ENCODE peak calls at places on chromosomes 7 and 10, in ten cellular contexts. X is GM23248, N is endothelial cell of umbilical vein, S is astrocyte, I is K562, K is fibroblast of lung, T is GM12878, L is neuronal stem cell, Q is mesendoderm, P is endodermal cell. E is an unnamed sample.

GRCh38 chr7:142585425-142585824 is 163.8 kb upstream of the PRSS1 start:
- DNase-seq in X (no peak), N (no peak), S (no peak), I (no peak), K (no peak), T (no peak), L (no peak), Q (peak), P (peak), E (no peak)

GRCh38 chr10:50936335-50936734 is 50.9 kb upstream of the A1CF start:
- DNase-seq in X (peak), N (no peak), S (no peak), I (no peak), K (no peak), T (no peak), L (no peak), Q (no peak), P (no peak), E (no peak)

GRCh38 chr7:6056616-6057015 is 25.4 kb downstream of the ANKRD61 start:
- DNase-seq in X (no peak), N (no peak), S (no peak), I (peak), K (no peak), T (no peak), L (no peak), Q (no peak), P (no peak), E (no peak)

GRCh38 chr7:22356010-22356854 is 722 bp downstream of the RAPGEF5 start:
- DNase-seq in X (peak), N (peak), S (no peak), I (no peak), K (no peak), T (no peak), L (no peak), Q (no peak), P (peak), E (no peak)

GRCh38 chr10:13608246-13608853 is 21.6 kb downstream of the PRPF18 start:
- DNase-seq in X (no peak), N (peak), S (peak), I (no peak), K (no peak), T (no peak), L (no peak), Q (no peak), P (peak), E (no peak)

GRCh38 chr10:87918254-87918859 is 54.9 kb downstream of the PTEN start:
- DNase-seq in X (no peak), N (peak), S (no peak), I (no peak), K (no peak), T (no peak), L (no peak), Q (no peak), P (no peak), E (no peak)

GRCh38 chr7:26547156-26547555 is 255.5 kb downstream of the SNX10 start:
- DNase-seq in X (no peak), N (no peak), S (no peak), I (no peak), K (no peak), T (no peak), L (no peak), Q (no peak), P (no peak), E (no peak)

GRCh38 chr10:63522129-63522687 is 1.0 kb downstream of the REEP3 start:
- DNase-seq in X (peak), N (peak), S (peak), I (no peak), K (peak), T (no peak), L (no peak), Q (no peak), P (no peak), E (no peak)

GRCh38 chr7:111708072-111708471 is 145.8 kb upstream of the IMMP2L start:
- DNase-seq in X (peak), N (no peak), S (no peak), I (no peak), K (no peak), T (no peak), L (no peak), Q (peak), P (no peak), E (no peak)

GRCh38 chr10:52952391-52953079 is 180.0 kb upstream of the MBL2 start:
- DNase-seq in X (no peak), N (no peak), S (no peak), I (no peak), K (peak), T (no peak), L (no peak), Q (no peak), P (no peak), E (no peak)

GRCh38 chr7:101959342-101959741 is 141.9 kb downstream of the CUX1 start:
- DNase-seq in X (no peak), N (no peak), S (no peak), I (no peak), K (no peak), T (no peak), L (no peak), Q (no peak), P (no peak), E (no peak)

GRCh38 chr7:4282434-4283223 is 399.5 kb upstream of the FOXK1 start:
- DNase-seq in X (peak), N (no peak), S (peak), I (no peak), K (no peak), T (no peak), L (no peak), Q (peak), P (peak), E (no peak)

GRCh38 chr10:100347568-100348195 is 649 bp downstream of the SCD start:
- DNase-seq in X (peak), N (no peak), S (no peak), I (peak), K (peak), T (no peak), L (no peak), Q (no peak), P (no peak), E (no peak)

GRCh38 chr10:72904806-72905205 is 11.3 kb downstream of the OIT3 start:
- DNase-seq in X (no peak), N (no peak), S (no peak), I (no peak), K (no peak), T (peak), L (no peak), Q (no peak), P (no peak), E (no peak)

GRCh38 chr10:590721-591120 is 98.7 kb downstream of the DIP2C start:
- DNase-seq in X (no peak), N (no peak), S (no peak), I (no peak), K (no peak), T (no peak), L (no peak), Q (no peak), P (no peak), E (no peak)

GRCh38 chr10:119377905-119378736 is 164.4 kb downstream of the RGS10 start:
- DNase-seq in X (peak), N (no peak), S (peak), I (no peak), K (no peak), T (no peak), L (no peak), Q (no peak), P (no peak), E (no peak)

GRCh38 chr7:26898917-26899316 is 34.5 kb upstream of the SKAP2 start:
- DNase-seq in X (peak), N (no peak), S (no peak), I (no peak), K (peak), T (no peak), L (no peak), Q (no peak), P (no peak), E (no peak)

GRCh38 chr10:123573236-123574147 is 92.7 kb upstream of the GPR26 start:
- DNase-seq in X (peak), N (peak), S (no peak), I (peak), K (no peak), T (no peak), L (peak), Q (peak), P (peak), E (no peak)

GRCh38 chr7:43869898-43870240 is 552 bp upstream of the MRPS24 start:
- DNase-seq in X (peak), N (no peak), S (peak), I (peak), K (peak), T (no peak), L (no peak), Q (peak), P (no peak), E (no peak)

GRCh38 chr10:15112657-15113056 is 15.5 kb downstream of the RPP38 start:
- DNase-seq in X (no peak), N (no peak), S (no peak), I (no peak), K (no peak), T (no peak), L (no peak), Q (peak), P (peak), E (no peak)

GRCh38 chr7:2446676-2447075 is 29.5 kb downstream of the GRIFIN start:
- DNase-seq in X (no peak), N (no peak), S (no peak), I (no peak), K (no peak), T (no peak), L (no peak), Q (no peak), P (no peak), E (no peak)

GRCh38 chr7:21544303-21544656 is 1.4 kb downstream of the DNAH11 start:
- DNase-seq in X (no peak), N (no peak), S (no peak), I (no peak), K (no peak), T (no peak), L (no peak), Q (no peak), P (no peak), E (no peak)

GRCh38 chr7:56256108-56256507 is 139.9 kb upstream of the NUPR2 start:
- DNase-seq in X (no peak), N (no peak), S (no peak), I (no peak), K (no peak), T (no peak), L (no peak), Q (no peak), P (no peak), E (no peak)

GRCh38 chr7:2523941-2524807 is 4.6 kb downstream of the LFNG start:
- DNase-seq in X (peak), N (peak), S (peak), I (peak), K (no peak), T (no peak), L (peak), Q (peak), P (peak), E (no peak)

GRCh38 chr10:44397476-44398225 is 12.8 kb upstream of the CXCL12 start:
- DNase-seq in X (peak), N (no peak), S (no peak), I (no peak), K (no peak), T (no peak), L (no peak), Q (no peak), P (peak), E (no peak)

GRCh38 chr10:44963772-44964633 is 4.4 kb downstream of the RASSF4 start:
- DNase-seq in X (no peak), N (no peak), S (no peak), I (no peak), K (peak), T (no peak), L (peak), Q (no peak), P (no peak), E (no peak)

GRCh38 chr10:49741108-49741995 is 20.8 kb downstream of the OGDHL start:
- DNase-seq in X (peak), N (no peak), S (no peak), I (no peak), K (peak), T (no peak), L (no peak), Q (peak), P (peak), E (no peak)

GRCh38 chr10:13950543-13950939 is 363.8 kb downstream of the PRPF18 start:
- DNase-seq in X (no peak), N (no peak), S (no peak), I (no peak), K (no peak), T (no peak), L (no peak), Q (no peak), P (no peak), E (no peak)

GRCh38 chr7:94436018-94436604 is 41.4 kb downstream of the COL1A2 start:
- DNase-seq in X (peak), N (peak), S (no peak), I (peak), K (peak), T (peak), L (peak), Q (peak), P (peak), E (peak)

GRCh38 chr10:73648975-73649829 is 6.6 kb downstream of the SYNPO2L start:
- DNase-seq in X (peak), N (no peak), S (peak), I (peak), K (no peak), T (no peak), L (no peak), Q (peak), P (peak), E (no peak)

GRCh38 chr10:18460061-18460460 is 191.3 kb downstream of the NSUN6 start:
- DNase-seq in X (no peak), N (no peak), S (no peak), I (no peak), K (no peak), T (no peak), L (no peak), Q (no peak), P (no peak), E (no peak)

GRCh38 chr7:87600130-87601124 is at the start of gene ABCB1:
- DNase-seq in X (peak), N (peak), S (peak), I (peak), K (peak), T (no peak), L (peak), Q (peak), P (peak), E (no peak)

GRCh38 chr7:85186083-85186520 is 754 bp downstream of the SEMA3D start:
- DNase-seq in X (peak), N (peak), S (peak), I (no peak), K (peak), T (no peak), L (peak), Q (peak), P (peak), E (no peak)

DNA sequence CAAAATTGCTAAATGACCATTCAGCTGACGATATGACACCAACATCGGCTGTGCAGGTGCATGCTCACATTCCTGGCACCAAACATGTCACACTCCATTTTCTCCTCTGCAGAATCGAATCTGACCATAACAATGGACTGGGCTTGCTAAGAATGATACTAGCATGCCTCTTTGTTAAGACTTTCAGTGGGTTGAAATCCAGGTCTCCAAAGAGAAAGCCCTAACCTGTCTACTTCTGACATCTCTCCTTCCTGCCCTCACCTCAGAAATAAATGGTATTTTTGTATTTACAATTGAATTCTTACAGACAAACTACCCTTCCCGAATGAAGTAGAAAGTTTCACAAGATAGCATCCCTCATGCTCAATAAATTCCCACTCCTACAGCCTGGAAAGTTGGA is 373.9 kb downstream of the KCNMA1 start:
- DNase-seq in X (no peak), N (no peak), S (no peak), I (no peak), K (no peak), T (no peak), L (no peak), Q (no peak), P (no peak), E (no peak)
- H3K9ac ChIP-seq in X (no peak), N (no peak), S (no peak), I (no peak), K (no peak), T (no peak), L (no peak), Q (no peak), P (no peak), E (no peak)

GRCh38 chr10:132455441-132455971 is 58.5 kb downstream of the PWWP2B start:
- DNase-seq in X (no peak), N (no peak), S (no peak), I (no peak), K (no peak), T (no peak), L (no peak), Q (no peak), P (no peak), E (no peak)
- H3K9ac ChIP-seq in X (no peak), N (no peak), S (no peak), I (no peak), K (no peak), T (no peak), L (no peak), Q (no peak), P (no peak), E (no peak)

GRCh38 chr10:24926549-24926948 is 25.9 kb downstream of the PRTFDC1 start:
- DNase-seq in X (no peak), N (no peak), S (no peak), I (no peak), K (no peak), T (no peak), L (no peak), Q (no peak), P (no peak), E (no peak)
- H3K9ac ChIP-seq in X (no peak), N (no peak), S (no peak), I (no peak), K (no peak), T (no peak), L (no peak), Q (no peak), P (no peak), E (no peak)

GRCh38 chr7:133050200-133050995 is 31.5 kb downstream of the CHCHD3 start:
- DNase-seq in X (no peak), N (no peak), S (no peak), I (no peak), K (no peak), T (no peak), L (no peak), Q (no peak), P (no peak), E (no peak)
- H3K9ac ChIP-seq in X (no peak), N (no peak), S (no peak), I (no peak), K (no peak), T (no peak), L (no peak), Q (no peak), P (no peak), E (no peak)

DNA sequence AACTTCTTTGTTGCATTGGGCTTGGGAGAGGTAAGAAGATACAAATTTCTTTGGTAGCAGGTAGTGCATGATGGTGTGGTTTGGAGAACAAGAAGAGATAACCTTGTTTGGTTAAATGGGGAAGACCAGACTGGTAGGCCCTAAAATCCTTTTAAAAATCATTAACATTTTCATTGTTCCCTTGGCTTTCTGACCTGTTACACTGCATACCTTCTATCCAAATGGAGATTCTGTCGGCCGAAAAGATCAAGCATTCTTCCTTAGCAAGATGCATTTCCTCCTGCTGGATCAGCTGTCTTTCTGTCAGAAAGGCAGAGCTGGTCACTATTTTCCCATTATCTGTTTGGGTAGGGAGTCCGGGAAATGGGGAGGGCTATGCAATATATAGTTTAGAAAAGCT is 33.7 kb downstream of the AGK start:
- DNase-seq in X (no peak), N (no peak), S (no peak), I (no peak), K (no peak), T (no peak), L (no peak), Q (peak), P (peak), E (no peak)
- H3K9ac ChIP-seq in X (peak), N (no peak), S (peak), I (no peak), K (no peak), T (no peak), L (no peak), Q (no peak), P (no peak), E (no peak)

DNA sequence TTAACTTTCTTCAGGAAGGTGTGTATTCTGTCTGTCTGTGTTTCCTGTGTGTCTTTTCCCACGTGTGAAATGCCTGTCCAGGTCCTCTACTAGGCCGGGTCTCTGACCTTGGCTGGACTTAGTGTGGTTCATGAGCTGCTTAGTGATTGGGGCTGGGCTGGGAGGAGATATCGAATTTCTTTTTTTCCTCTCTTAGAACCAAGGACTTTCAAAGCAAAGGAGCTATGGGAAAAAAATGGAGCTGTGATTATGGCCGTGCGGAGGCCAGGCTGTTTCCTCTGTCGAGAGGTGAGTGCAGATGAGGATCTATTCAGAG is 13.8 kb downstream of the PRXL2A start:
- DNase-seq in X (no peak), N (no peak), S (no peak), I (no peak), K (no peak), T (no peak), L (no peak), Q (no peak), P (no peak), E (no peak)
- H3K9ac ChIP-seq in X (no peak), N (no peak), S (no peak), I (no peak), K (no peak), T (no peak), L (no peak), Q (no peak), P (no peak), E (no peak)

GRCh38 chr7:47513741-47514241 is 68.1 kb downstream of the TNS3 start:
- DNase-seq in X (peak), N (no peak), S (peak), I (no peak), K (peak), T (no peak), L (no peak), Q (no peak), P (no peak), E (no peak)
- H3K9ac ChIP-seq in X (peak), N (no peak), S (peak), I (no peak), K (no peak), T (no peak), L (no peak), Q (no peak), P (no peak), E (no peak)

DNA sequence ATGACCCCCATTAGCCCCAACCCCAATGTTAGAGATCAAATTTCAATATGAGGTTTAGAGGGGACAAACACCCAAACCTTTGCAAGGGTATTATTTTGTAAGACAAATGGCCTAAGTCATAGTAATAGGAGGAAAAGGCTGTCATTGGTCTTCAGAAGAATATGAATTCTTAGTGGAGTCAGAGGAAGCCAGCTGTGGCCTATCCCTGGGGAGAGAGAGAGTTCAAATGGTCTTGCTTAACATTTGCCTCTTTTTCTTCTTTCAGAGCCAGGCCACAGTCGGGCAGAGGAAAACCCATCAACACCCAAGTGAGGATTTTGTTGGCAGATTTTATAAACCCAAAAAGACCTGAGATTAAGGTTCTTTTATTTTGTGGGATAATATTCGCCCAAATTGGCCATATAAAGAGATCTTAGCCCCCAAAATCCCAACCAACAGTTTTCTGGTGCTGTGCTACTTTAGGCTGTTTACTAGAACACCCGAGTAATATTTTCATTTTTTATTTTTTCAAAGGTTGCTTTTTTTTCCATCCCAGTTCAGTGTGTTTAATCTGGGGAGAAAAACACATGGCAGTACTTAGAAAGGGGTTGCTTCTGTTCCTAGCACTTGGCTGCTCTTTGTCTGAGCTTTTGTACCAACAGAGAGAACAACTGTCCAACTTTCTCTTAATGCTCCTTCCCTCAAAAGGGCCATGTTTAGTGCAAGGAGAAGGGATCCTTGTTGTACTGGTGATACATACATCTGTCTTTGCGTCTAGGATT is 26.8 kb upstream of the ARMC3 start:
- DNase-seq in X (no peak), N (no peak), S (no peak), I (no peak), K (no peak), T (no peak), L (no peak), Q (no peak), P (no peak), E (no peak)
- H3K9ac ChIP-seq in X (no peak), N (no peak), S (no peak), I (no peak), K (no peak), T (no peak), L (no peak), Q (no peak), P (no peak), E (no peak)

DNA sequence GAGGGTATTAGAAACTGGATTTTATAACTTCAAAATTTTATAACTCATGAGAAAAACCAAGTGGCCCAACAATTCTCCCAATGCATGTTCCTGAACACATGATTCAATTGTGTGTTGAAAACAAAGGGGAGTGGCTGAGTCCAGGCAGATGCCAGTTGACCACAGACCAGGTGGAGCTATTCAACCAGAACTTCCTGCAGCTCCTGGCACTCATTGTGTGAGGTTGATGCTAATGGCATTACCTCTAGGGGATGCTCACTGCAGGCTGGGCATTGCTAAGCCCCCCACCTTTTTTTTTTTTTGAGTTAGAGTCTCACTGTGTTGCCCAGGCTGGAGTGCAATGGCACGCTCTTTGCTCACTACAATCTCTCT is 20.3 kb downstream of the MYOF start:
- DNase-seq in X (peak), N (peak), S (peak), I (no peak), K (no peak), T (no peak), L (no peak), Q (no peak), P (no peak), E (no peak)
- H3K9ac ChIP-seq in X (peak), N (peak), S (peak), I (no peak), K (no peak), T (no peak), L (no peak), Q (no peak), P (no peak), E (no peak)